ENCODE peak calls at places on chromosomes 6 and 20, in four cellular contexts. H is GM12878, C is K562, X is HepG2. R is an unnamed sample.
A peak's percentile ranks its signal among the peaks of the same experiment; 100 is the strongest.

GRCh38 chr6:106702451-106703110 is 73.2 kb downstream of the QRSL1 start:
- DNase-seq in H (peak; percentile 86), C (no peak), X (peak; percentile 83), R (no peak)

GRCh38 chr6:37204014-37204751 is 34.2 kb downstream of the PIM1 start:
- DNase-seq in H (no peak), C (peak; percentile 88), X (peak; percentile 76), R (no peak)

GRCh38 chr20:2984956-2985661 is 58.3 kb upstream of the GNRH2 start:
- DNase-seq in H (no peak), C (peak; percentile 13), X (no peak), R (no peak)

GRCh38 chr6:36832313-36832712 is 6.9 kb downstream of the CPNE5 start:
- DNase-seq in H (no peak), C (no peak), X (no peak), R (no peak)

GRCh38 chr20:19756756-19757486 is 1.1 kb upstream of the RIN2 start:
- DNase-seq in H (no peak), C (no peak), X (no peak), R (no peak)

GRCh38 chr6:14917101-14917500 is 328.8 kb upstream of the JARID2 start:
- DNase-seq in H (no peak), C (no peak), X (no peak), R (no peak)

GRCh38 chr6:138404666-138405337 is 779 bp downstream of the HEBP2 start:
- DNase-seq in H (no peak), C (peak; percentile 57), X (no peak), R (no peak)

GRCh38 chr20:53815509-53815908 is 221.9 kb upstream of the ZNF217 start:
- DNase-seq in H (no peak), C (no peak), X (no peak), R (no peak)

GRCh38 chr6:26338810-26339209 is 26.2 kb upstream of the BTN3A2 start:
- DNase-seq in H (no peak), C (no peak), X (no peak), R (no peak)

GRCh38 chr6:108002365-108003221 is 44.6 kb upstream of the SEC63 start:
- DNase-seq in H (no peak), C (no peak), X (peak; percentile 98), R (peak; percentile 19)

GRCh38 chr6:55825402-55826051 is 49.9 kb downstream of the BMP5 start:
- DNase-seq in H (no peak), C (no peak), X (no peak), R (no peak)

GRCh38 chr6:156777866-156778614 is 862 bp downstream of the ARID1B start:
- DNase-seq in H (no peak), C (peak; percentile 71), X (peak; percentile 25), R (peak; percentile 45)

GRCh38 chr6:112717401-112717800 is 370.3 kb downstream of the RFPL4B start:
- DNase-seq in H (no peak), C (no peak), X (no peak), R (no peak)

GRCh38 chr6:88734544-88734943 is 228.9 kb downstream of the RNGTT start:
- DNase-seq in H (no peak), C (no peak), X (no peak), R (no peak)

GRCh38 chr6:153814136-153814535 is 224.9 kb upstream of the OPRM1 start:
- DNase-seq in H (no peak), C (no peak), X (no peak), R (peak; percentile 49)

GRCh38 chr20:63073051-63073737 is 66.4 kb upstream of the BHLHE23 start:
- DNase-seq in H (no peak), C (no peak), X (no peak), R (no peak)

GRCh38 chr6:21244897-21245470 is 348.6 kb upstream of the SOX4 start:
- DNase-seq in H (no peak), C (no peak), X (no peak), R (no peak)

GRCh38 chr6:73200735-73201134 is 24.6 kb downstream of the KHDC1L start:
- DNase-seq in H (no peak), C (no peak), X (no peak), R (no peak)

GRCh38 chr6:11232968-11233626 is 629 bp upstream of the NEDD9 start:
- DNase-seq in H (no peak), C (peak; percentile 13), X (peak; percentile 94), R (peak; percentile 12)

GRCh38 chr20:54107600-54108393 is 37.4 kb upstream of the BCAS1 start:
- DNase-seq in H (no peak), C (no peak), X (peak; percentile 99), R (no peak)

GRCh38 chr6:131265939-131266338 is 130.7 kb downstream of the AKAP7 start:
- DNase-seq in H (no peak), C (no peak), X (no peak), R (no peak)

GRCh38 chr20:50563133-50563944 is 53.2 kb downstream of the PTPN1 start:
- DNase-seq in H (no peak), C (no peak), X (peak; percentile 80), R (no peak)

GRCh38 chr20:63809856-63810255 is 21.2 kb downstream of the ZBTB46 start:
- DNase-seq in H (no peak), C (no peak), X (no peak), R (no peak)

GRCh38 chr20:64137598-64138031 is 26.6 kb upstream of the MYT1 start:
- DNase-seq in H (no peak), C (no peak), X (no peak), R (no peak)

GRCh38 chr20:12941025-12941424 is 67.7 kb upstream of the SPTLC3 start:
- DNase-seq in H (no peak), C (no peak), X (peak; percentile 34), R (no peak)

GRCh38 chr20:44056010-44056698 is 130.8 kb downstream of the JPH2 start:
- DNase-seq in H (no peak), C (peak; percentile 15), X (peak; percentile 61), R (peak; percentile 55)
- TF ChIP-seq FOXM1 in H (no peak), C (no peak), X (no peak), R (no peak)

GRCh38 chr6:85395746-85396145 is 54.1 kb upstream of the NT5E start:
- DNase-seq in H (no peak), C (no peak), X (no peak), R (no peak)
- TF ChIP-seq SP1 in H (no peak), C (no peak), X (no peak), R (no peak)

GRCh38 chr6:16519265-16520242 is 241.7 kb downstream of the ATXN1 start:
- DNase-seq in H (no peak), C (no peak), X (peak; percentile 86), R (no peak)
- TF ChIP-seq FOXM1 in H (no peak), C (no peak), X (no peak), R (no peak)

DNA sequence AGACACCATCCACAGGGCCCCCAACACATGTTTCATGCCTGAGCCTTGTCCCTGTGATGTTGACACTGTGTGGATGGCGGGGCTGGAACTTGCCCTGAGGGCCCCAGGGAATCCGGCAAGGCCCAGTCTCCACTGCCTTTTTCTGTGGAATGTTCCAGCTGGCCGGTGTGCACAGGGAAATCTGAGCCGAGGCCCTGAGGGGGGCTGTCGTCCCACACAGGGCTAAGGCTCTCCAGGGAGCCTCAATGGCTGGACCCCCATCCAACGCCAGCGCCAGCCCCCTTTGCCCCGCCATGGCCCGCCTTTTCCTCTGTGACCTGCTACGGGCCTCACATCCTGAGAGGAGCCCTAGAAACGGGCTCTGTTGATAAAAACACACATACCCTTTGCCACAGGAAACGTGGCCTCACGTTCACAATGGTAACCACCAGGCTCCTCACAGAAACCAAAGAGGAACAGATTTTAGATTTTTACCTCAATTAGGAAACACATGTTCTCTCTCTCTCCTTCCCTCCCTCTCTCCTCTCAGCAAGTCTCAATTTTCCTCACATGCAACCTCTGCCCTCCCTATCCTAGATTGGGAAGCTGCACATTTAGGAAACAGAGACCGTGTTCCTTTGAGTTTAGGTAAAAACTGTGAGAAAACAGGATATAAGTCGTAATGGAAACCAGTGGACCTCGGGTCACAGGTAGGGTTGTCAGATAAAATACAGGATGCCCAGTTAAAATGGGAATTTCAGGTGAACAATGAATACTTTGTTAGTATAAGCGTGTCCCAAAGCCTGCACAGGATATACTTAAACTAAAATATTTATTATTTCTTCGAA is 13.7 kb upstream of the ZNF831 start:
- DNase-seq in H (no peak), C (no peak), X (no peak), R (no peak)
- TF ChIP-seq SP1 in H (no peak), C (no peak), X (no peak), R (no peak)

GRCh38 chr6:34280216-34280615 is 31.4 kb upstream of the SMIM29 start:
- DNase-seq in H (no peak), C (no peak), X (no peak), R (no peak)
- TF ChIP-seq FOXM1 in H (no peak), C (no peak), X (no peak), R (no peak)

GRCh38 chr6:101486124-101486523 is 92.6 kb downstream of the GRIK2 start:
- DNase-seq in H (no peak), C (no peak), X (no peak), R (no peak)
- TF ChIP-seq SP1 in H (no peak), C (no peak), X (no peak), R (no peak)

DNA sequence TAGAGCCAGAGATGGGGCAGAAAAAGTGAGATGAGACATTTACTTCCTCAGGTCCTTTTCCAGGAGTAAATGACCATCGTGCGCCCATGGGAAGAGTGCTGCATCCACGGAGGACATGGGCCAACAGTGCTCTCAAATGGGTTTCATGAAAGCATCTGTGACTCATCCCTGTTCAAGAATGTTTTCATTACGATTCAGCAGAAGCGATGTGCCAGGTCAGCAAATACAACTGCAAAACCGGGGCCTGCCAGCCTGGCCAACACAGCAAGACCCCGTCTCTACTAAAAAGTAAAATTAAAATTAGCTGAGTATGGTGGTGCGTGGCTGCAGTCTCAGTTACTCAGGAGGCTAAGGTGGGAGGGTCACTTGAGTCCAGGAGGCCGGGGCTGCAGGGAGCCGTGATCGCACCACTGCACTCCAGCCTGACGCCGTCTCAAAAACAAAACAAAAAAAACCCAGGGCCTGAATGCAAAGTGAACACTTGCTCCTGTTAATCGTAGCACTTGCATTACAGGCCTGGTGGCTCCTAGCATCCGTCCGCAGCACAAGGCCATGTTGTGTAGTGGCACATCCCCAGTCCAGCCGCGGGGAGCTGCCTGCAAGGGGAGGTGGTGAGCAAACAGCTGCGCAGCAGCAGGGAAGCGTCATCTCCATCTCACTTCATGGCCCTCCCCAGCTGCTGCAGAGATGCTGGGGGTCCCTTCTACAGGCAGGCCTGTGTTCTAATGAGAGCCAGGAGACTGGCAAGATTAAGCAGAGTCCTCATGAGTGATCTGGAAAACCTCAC is 125.3 kb downstream of the LY86 start:
- DNase-seq in H (no peak), C (no peak), X (no peak), R (no peak)
- TF ChIP-seq FOXM1 in H (no peak), C (no peak), X (no peak), R (no peak)

DNA sequence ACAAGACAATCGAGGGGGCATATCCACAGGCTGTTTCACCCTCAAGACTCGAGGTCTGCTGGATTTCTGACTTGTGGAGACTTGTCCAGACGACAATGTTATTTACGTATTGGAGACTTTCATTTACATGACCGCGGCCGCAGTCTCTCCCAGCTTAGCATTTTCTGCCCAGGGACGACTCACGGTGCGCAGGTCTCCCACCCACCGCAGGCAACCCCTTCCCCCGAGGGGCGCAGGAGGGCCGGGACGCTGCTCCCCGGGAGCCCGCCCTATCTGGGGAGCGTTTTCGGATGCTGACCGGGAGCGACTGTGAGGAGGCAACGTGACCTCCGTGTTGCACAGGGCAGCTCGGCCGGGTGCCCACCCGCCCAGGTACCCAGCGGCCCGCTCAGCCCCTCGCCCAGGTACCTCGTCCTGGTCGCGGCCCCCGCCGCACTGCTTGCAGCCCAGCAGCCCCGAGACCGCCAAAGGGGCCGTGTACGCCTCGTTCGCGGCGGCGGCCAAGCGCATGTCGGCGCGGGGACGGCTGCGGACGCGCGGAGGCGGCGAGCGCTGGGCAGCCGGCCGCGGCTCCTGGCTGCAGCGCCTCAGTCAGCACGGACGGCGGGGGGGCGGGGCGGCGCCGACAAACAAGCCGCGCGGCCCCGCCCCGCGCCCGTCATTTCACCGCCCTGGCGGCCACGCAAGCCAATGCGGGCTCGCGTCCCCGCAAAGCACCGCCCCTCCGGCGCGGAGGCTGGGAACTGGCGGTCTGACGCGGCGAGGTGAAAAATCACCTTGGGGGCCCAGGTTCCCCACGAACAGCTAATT is 85.5 kb downstream of the SESN1 start:
- DNase-seq in H (peak; percentile 13), C (peak; percentile 95), X (peak; percentile 72), R (peak; percentile 86)
- TF ChIP-seq SP1 in H (peak; percentile 75), C (peak; percentile 84), X (no peak), R (no peak)

R was measured in HEK293T.